ENCODE peak calls at places on chromosome 7, in eight cellular contexts. One of them, this sample, is unnamed.
A peak's percentile ranks its signal among the peaks of the same experiment; 100 is the strongest.

GRCh38 chr7:39294022-39294421 is 272.2 kb upstream of the YAE1 start:
- DNase-seq in central memory CD4-positive, alpha-beta T cell: no peak
- DNase-seq in CD8-positive, alpha-beta T cell: no peak
- DNase-seq in activated CD4-positive, alpha-beta T cell treated with anti-CD3 and anti-CD28 coated beads, Interleukin-2, amount 10 ng/mL, durations not matched to agents 7 days and 5 days: no peak
- DNase-seq in T-helper 1 cell: no peak
- DNase-seq in lung microvascular endothelial cell: no peak
- DNase-seq in occipital lobe: no peak
- DNase-seq in iPS-NIHi11: no peak
- DNase-seq in this sample: no peak

GRCh38 chr7:98282727-98283126 is 1.2 kb downstream of the BRI3 start:
- DNase-seq in central memory CD4-positive, alpha-beta T cell: no peak
- DNase-seq in CD8-positive, alpha-beta T cell: no peak
- DNase-seq in activated CD4-positive, alpha-beta T cell treated with anti-CD3 and anti-CD28 coated beads, Interleukin-2, amount 10 ng/mL, durations not matched to agents 7 days and 5 days: no peak
- DNase-seq in T-helper 1 cell: no peak
- DNase-seq in lung microvascular endothelial cell: peak; percentile 38
- DNase-seq in occipital lobe: no peak
- DNase-seq in iPS-NIHi11: no peak
- DNase-seq in this sample: no peak

GRCh38 chr7:78311176-78311575 is 512.6 kb downstream of the PHTF2 start:
- DNase-seq in central memory CD4-positive, alpha-beta T cell: no peak
- DNase-seq in CD8-positive, alpha-beta T cell: no peak
- DNase-seq in activated CD4-positive, alpha-beta T cell treated with anti-CD3 and anti-CD28 coated beads, Interleukin-2, amount 10 ng/mL, durations not matched to agents 7 days and 5 days: no peak
- DNase-seq in T-helper 1 cell: no peak
- DNase-seq in lung microvascular endothelial cell: no peak
- DNase-seq in occipital lobe: no peak
- DNase-seq in iPS-NIHi11: no peak
- DNase-seq in this sample: no peak

GRCh38 chr7:1856161-1856965 is 186.3 kb downstream of the ELFN1 start:
- DNase-seq in central memory CD4-positive, alpha-beta T cell: no peak
- DNase-seq in CD8-positive, alpha-beta T cell: no peak
- DNase-seq in activated CD4-positive, alpha-beta T cell treated with anti-CD3 and anti-CD28 coated beads, Interleukin-2, amount 10 ng/mL, durations not matched to agents 7 days and 5 days: no peak
- DNase-seq in T-helper 1 cell: no peak
- DNase-seq in lung microvascular endothelial cell: no peak
- DNase-seq in occipital lobe: no peak
- DNase-seq in iPS-NIHi11: no peak
- DNase-seq in this sample: no peak

GRCh38 chr7:34748244-34749039 is 90.4 kb downstream of the NPSR1 start:
- DNase-seq in central memory CD4-positive, alpha-beta T cell: no peak
- DNase-seq in CD8-positive, alpha-beta T cell: no peak
- DNase-seq in activated CD4-positive, alpha-beta T cell treated with anti-CD3 and anti-CD28 coated beads, Interleukin-2, amount 10 ng/mL, durations not matched to agents 7 days and 5 days: no peak
- DNase-seq in T-helper 1 cell: no peak
- DNase-seq in lung microvascular endothelial cell: peak; percentile 92
- DNase-seq in occipital lobe: peak; percentile 5
- DNase-seq in iPS-NIHi11: peak; percentile 45
- DNase-seq in this sample: no peak

GRCh38 chr7:105853931-105854419 is 22.4 kb downstream of the ATXN7L1 start:
- DNase-seq in central memory CD4-positive, alpha-beta T cell: no peak
- DNase-seq in CD8-positive, alpha-beta T cell: no peak
- DNase-seq in activated CD4-positive, alpha-beta T cell treated with anti-CD3 and anti-CD28 coated beads, Interleukin-2, amount 10 ng/mL, durations not matched to agents 7 days and 5 days: no peak
- DNase-seq in T-helper 1 cell: no peak
- DNase-seq in lung microvascular endothelial cell: no peak
- DNase-seq in occipital lobe: no peak
- DNase-seq in iPS-NIHi11: peak; percentile 19
- DNase-seq in this sample: no peak

GRCh38 chr7:1706721-1707613 is 36.9 kb downstream of the ELFN1 start:
- DNase-seq in central memory CD4-positive, alpha-beta T cell: no peak
- DNase-seq in CD8-positive, alpha-beta T cell: no peak
- DNase-seq in activated CD4-positive, alpha-beta T cell treated with anti-CD3 and anti-CD28 coated beads, Interleukin-2, amount 10 ng/mL, durations not matched to agents 7 days and 5 days: no peak
- DNase-seq in T-helper 1 cell: no peak
- DNase-seq in lung microvascular endothelial cell: no peak
- DNase-seq in occipital lobe: no peak
- DNase-seq in iPS-NIHi11: no peak
- DNase-seq in this sample: no peak

GRCh38 chr7:33108591-33108930 is 643 bp downstream of the RP9 start:
- DNase-seq in central memory CD4-positive, alpha-beta T cell: no peak
- DNase-seq in CD8-positive, alpha-beta T cell: no peak
- DNase-seq in activated CD4-positive, alpha-beta T cell treated with anti-CD3 and anti-CD28 coated beads, Interleukin-2, amount 10 ng/mL, durations not matched to agents 7 days and 5 days: peak; percentile 24
- DNase-seq in T-helper 1 cell: peak; percentile 4
- DNase-seq in lung microvascular endothelial cell: no peak
- DNase-seq in occipital lobe: no peak
- DNase-seq in iPS-NIHi11: no peak
- DNase-seq in this sample: no peak

GRCh38 chr7:157279973-157280841 is 56.6 kb upstream of the DNAJB6 start:
- DNase-seq in central memory CD4-positive, alpha-beta T cell: no peak
- DNase-seq in CD8-positive, alpha-beta T cell: no peak
- DNase-seq in activated CD4-positive, alpha-beta T cell treated with anti-CD3 and anti-CD28 coated beads, Interleukin-2, amount 10 ng/mL, durations not matched to agents 7 days and 5 days: no peak
- DNase-seq in T-helper 1 cell: no peak
- DNase-seq in lung microvascular endothelial cell: no peak
- DNase-seq in occipital lobe: no peak
- DNase-seq in iPS-NIHi11: no peak
- DNase-seq in this sample: peak; percentile 7

GRCh38 chr7:138170298-138170697 is 94.0 kb downstream of the AKR1D1 start:
- DNase-seq in central memory CD4-positive, alpha-beta T cell: no peak
- DNase-seq in CD8-positive, alpha-beta T cell: no peak
- DNase-seq in activated CD4-positive, alpha-beta T cell treated with anti-CD3 and anti-CD28 coated beads, Interleukin-2, amount 10 ng/mL, durations not matched to agents 7 days and 5 days: no peak
- DNase-seq in T-helper 1 cell: no peak
- DNase-seq in lung microvascular endothelial cell: no peak
- DNase-seq in occipital lobe: no peak
- DNase-seq in iPS-NIHi11: peak; percentile 45
- DNase-seq in this sample: no peak

GRCh38 chr7:103391150-103391549 is 43.7 kb downstream of the PSMC2 start:
- DNase-seq in central memory CD4-positive, alpha-beta T cell: no peak
- DNase-seq in CD8-positive, alpha-beta T cell: no peak
- DNase-seq in activated CD4-positive, alpha-beta T cell treated with anti-CD3 and anti-CD28 coated beads, Interleukin-2, amount 10 ng/mL, durations not matched to agents 7 days and 5 days: no peak
- DNase-seq in T-helper 1 cell: no peak
- DNase-seq in lung microvascular endothelial cell: no peak
- DNase-seq in occipital lobe: no peak
- DNase-seq in iPS-NIHi11: no peak
- DNase-seq in this sample: no peak

GRCh38 chr7:28858206-28858605 is 99.9 kb downstream of the TRIL start:
- DNase-seq in central memory CD4-positive, alpha-beta T cell: no peak
- DNase-seq in CD8-positive, alpha-beta T cell: no peak
- DNase-seq in activated CD4-positive, alpha-beta T cell treated with anti-CD3 and anti-CD28 coated beads, Interleukin-2, amount 10 ng/mL, durations not matched to agents 7 days and 5 days: no peak
- DNase-seq in T-helper 1 cell: no peak
- DNase-seq in lung microvascular endothelial cell: no peak
- DNase-seq in occipital lobe: no peak
- DNase-seq in iPS-NIHi11: no peak
- DNase-seq in this sample: no peak

GRCh38 chr7:139702811-139703467 is 74.9 kb downstream of the HIPK2 start:
- DNase-seq in central memory CD4-positive, alpha-beta T cell: no peak
- DNase-seq in CD8-positive, alpha-beta T cell: no peak
- DNase-seq in activated CD4-positive, alpha-beta T cell treated with anti-CD3 and anti-CD28 coated beads, Interleukin-2, amount 10 ng/mL, durations not matched to agents 7 days and 5 days: no peak
- DNase-seq in T-helper 1 cell: no peak
- DNase-seq in lung microvascular endothelial cell: no peak
- DNase-seq in occipital lobe: no peak
- DNase-seq in iPS-NIHi11: no peak
- DNase-seq in this sample: no peak

GRCh38 chr7:41006591-41006990 is 696.3 kb downstream of the INHBA start:
- DNase-seq in central memory CD4-positive, alpha-beta T cell: no peak
- DNase-seq in CD8-positive, alpha-beta T cell: no peak
- DNase-seq in activated CD4-positive, alpha-beta T cell treated with anti-CD3 and anti-CD28 coated beads, Interleukin-2, amount 10 ng/mL, durations not matched to agents 7 days and 5 days: no peak
- DNase-seq in T-helper 1 cell: no peak
- DNase-seq in lung microvascular endothelial cell: no peak
- DNase-seq in occipital lobe: no peak
- DNase-seq in iPS-NIHi11: no peak
- DNase-seq in this sample: no peak

GRCh38 chr7:1105189-1105588 is 17.3 kb downstream of the GPER1 start:
- DNase-seq in central memory CD4-positive, alpha-beta T cell: no peak
- DNase-seq in CD8-positive, alpha-beta T cell: no peak
- DNase-seq in activated CD4-positive, alpha-beta T cell treated with anti-CD3 and anti-CD28 coated beads, Interleukin-2, amount 10 ng/mL, durations not matched to agents 7 days and 5 days: no peak
- DNase-seq in T-helper 1 cell: no peak
- DNase-seq in lung microvascular endothelial cell: no peak
- DNase-seq in occipital lobe: no peak
- DNase-seq in iPS-NIHi11: no peak
- DNase-seq in this sample: no peak

GRCh38 chr7:121442845-121443244 is 46.7 kb upstream of the FAM3C start:
- DNase-seq in central memory CD4-positive, alpha-beta T cell: peak; percentile 47
- DNase-seq in CD8-positive, alpha-beta T cell: no peak
- DNase-seq in activated CD4-positive, alpha-beta T cell treated with anti-CD3 and anti-CD28 coated beads, Interleukin-2, amount 10 ng/mL, durations not matched to agents 7 days and 5 days: no peak
- DNase-seq in T-helper 1 cell: no peak
- DNase-seq in lung microvascular endothelial cell: no peak
- DNase-seq in occipital lobe: no peak
- DNase-seq in iPS-NIHi11: no peak
- DNase-seq in this sample: no peak

GRCh38 chr7:22542669-22543068 is 42.7 kb upstream of the STEAP1B start:
- DNase-seq in central memory CD4-positive, alpha-beta T cell: no peak
- DNase-seq in CD8-positive, alpha-beta T cell: no peak
- DNase-seq in activated CD4-positive, alpha-beta T cell treated with anti-CD3 and anti-CD28 coated beads, Interleukin-2, amount 10 ng/mL, durations not matched to agents 7 days and 5 days: no peak
- DNase-seq in T-helper 1 cell: no peak
- DNase-seq in lung microvascular endothelial cell: no peak
- DNase-seq in occipital lobe: no peak
- DNase-seq in iPS-NIHi11: no peak
- DNase-seq in this sample: no peak

GRCh38 chr7:94374231-94374630 is 20.5 kb upstream of the COL1A2 start:
- DNase-seq in central memory CD4-positive, alpha-beta T cell: no peak
- DNase-seq in CD8-positive, alpha-beta T cell: no peak
- DNase-seq in activated CD4-positive, alpha-beta T cell treated with anti-CD3 and anti-CD28 coated beads, Interleukin-2, amount 10 ng/mL, durations not matched to agents 7 days and 5 days: no peak
- DNase-seq in T-helper 1 cell: no peak
- DNase-seq in lung microvascular endothelial cell: peak; percentile 32
- DNase-seq in occipital lobe: no peak
- DNase-seq in iPS-NIHi11: peak; percentile 72
- DNase-seq in this sample: peak; percentile 10

GRCh38 chr7:144437370-144438191 is 34.1 kb upstream of the NOBOX start:
- DNase-seq in central memory CD4-positive, alpha-beta T cell: peak; percentile 12
- DNase-seq in CD8-positive, alpha-beta T cell: peak; percentile 1
- DNase-seq in activated CD4-positive, alpha-beta T cell treated with anti-CD3 and anti-CD28 coated beads, Interleukin-2, amount 10 ng/mL, durations not matched to agents 7 days and 5 days: peak; percentile 70
- DNase-seq in T-helper 1 cell: peak; percentile 5
- DNase-seq in lung microvascular endothelial cell: peak; percentile 73
- DNase-seq in occipital lobe: peak; percentile 5
- DNase-seq in iPS-NIHi11: peak; percentile 41
- DNase-seq in this sample: peak; percentile 34